ENCODE peak calls at places on chromosomes 2 and 18, in seven cellular contexts. N is stimulated activated CD8-positive, alpha-beta memory T cell treated with anti-CD3 and anti-CD28 coated beads, Interleukin-2, amount 100 ng/mL, for 1 hour; E is AG08396; X is naive thymus-derived CD4-positive, alpha-beta T cell; B is colonic mucosa; Y is activated CD4-positive, alpha-beta T cell treated with anti-CD3 and anti-CD28 coated beads, Interleukin-2, amount 50 U/mL, for 48 hours; M is cardiac fibroblast. W is an unnamed sample.

GRCh38 chr2:108575132-108575966 is 41.1 kb downstream of the LIMS1 start:
- DNase-seq in N (no peak), E (peak), X (no peak), B (no peak), Y (no peak), M (peak), W (peak)

GRCh38 chr2:133411857-133412256 is 156.4 kb downstream of the NCKAP5 start:
- DNase-seq in N (no peak), E (no peak), X (no peak), B (no peak), Y (no peak), M (no peak), W (no peak)

GRCh38 chr18:55420977-55421611 is 166.9 kb downstream of the TCF4 start:
- DNase-seq in N (no peak), E (no peak), X (no peak), B (no peak), Y (no peak), M (peak), W (no peak)

GRCh38 chr2:46648141-46648742 is 168.9 kb downstream of the TMEM247 start:
- DNase-seq in N (no peak), E (no peak), X (no peak), B (no peak), Y (no peak), M (peak), W (no peak)

GRCh38 chr2:212537311-212538155 is 1.1 kb downstream of the ERBB4 start:
- DNase-seq in N (no peak), E (peak), X (no peak), B (peak), Y (peak), M (peak), W (no peak)

GRCh38 chr2:196821195-196821594 is 12.0 kb upstream of the C2orf66 start:
- DNase-seq in N (no peak), E (peak), X (no peak), B (no peak), Y (no peak), M (peak), W (no peak)

GRCh38 chr2:45651415-45652089 is at the start of gene PRKCE:
- DNase-seq in N (peak), E (no peak), X (peak), B (peak), Y (peak), M (peak), W (peak)

GRCh38 chr2:174752403-174753037 is 11.8 kb downstream of the CHRNA1 start:
- DNase-seq in N (no peak), E (no peak), X (no peak), B (no peak), Y (peak), M (no peak), W (no peak)

GRCh38 chr2:47905454-47906260 is 641 bp downstream of the FBXO11 start:
- DNase-seq in N (no peak), E (peak), X (peak), B (peak), Y (peak), M (peak), W (peak)

GRCh38 chr2:15238028-15238427 is 323.1 kb downstream of the NBAS start:
- DNase-seq in N (no peak), E (no peak), X (no peak), B (no peak), Y (no peak), M (no peak), W (no peak)

GRCh38 chr2:170525566-170525900 is 189.6 kb upstream of the SP5 start:
- DNase-seq in N (no peak), E (peak), X (no peak), B (peak), Y (no peak), M (peak), W (peak)

GRCh38 chr2:199467462-199467822 is 9.7 kb upstream of the SATB2 start:
- DNase-seq in N (no peak), E (no peak), X (no peak), B (peak), Y (no peak), M (no peak), W (no peak)

GRCh38 chr2:218023636-218024035 is 20.8 kb upstream of the TNS1 start:
- DNase-seq in N (no peak), E (no peak), X (no peak), B (no peak), Y (no peak), M (no peak), W (no peak)

GRCh38 chr18:24112874-24113615 is 25.8 kb upstream of the CABYR start:
- DNase-seq in N (no peak), E (no peak), X (no peak), B (no peak), Y (peak), M (peak), W (peak)

GRCh38 chr2:212346865-212347264 is 191.7 kb downstream of the ERBB4 start:
- DNase-seq in N (no peak), E (no peak), X (no peak), B (no peak), Y (no peak), M (no peak), W (no peak)

GRCh38 chr2:235951980-235952379 is 216.2 kb downstream of the GBX2 start:
- DNase-seq in N (no peak), E (no peak), X (peak), B (no peak), Y (peak), M (no peak), W (no peak)

GRCh38 chr18:2855560-2856350 is 8.9 kb downstream of the EMILIN2 start:
- DNase-seq in N (no peak), E (no peak), X (no peak), B (no peak), Y (no peak), M (no peak), W (no peak)

GRCh38 chr2:175698076-175698475 is 304.0 kb downstream of the LNPK start:
- DNase-seq in N (no peak), E (no peak), X (no peak), B (no peak), Y (no peak), M (no peak), W (no peak)

GRCh38 chr2:18949871-18950597 is 360.7 kb upstream of the NT5C1B start:
- DNase-seq in N (no peak), E (peak), X (no peak), B (no peak), Y (no peak), M (peak), W (peak)

GRCh38 chr2:158777077-158777476 is 18.0 kb upstream of the DAPL1 start:
- DNase-seq in N (no peak), E (no peak), X (no peak), B (no peak), Y (no peak), M (no peak), W (no peak)

GRCh38 chr2:159218389-159218788 is 68.1 kb downstream of the WDSUB1 start:
- DNase-seq in N (no peak), E (no peak), X (no peak), B (no peak), Y (no peak), M (no peak), W (no peak)

GRCh38 chr18:24492445-24492844 is 32.0 kb downstream of the HRH4 start:
- DNase-seq in N (no peak), E (no peak), X (no peak), B (no peak), Y (no peak), M (no peak), W (no peak)

GRCh38 chr18:6724331-6724730 is 5.2 kb upstream of the ARHGAP28 start:
- DNase-seq in N (no peak), E (no peak), X (no peak), B (no peak), Y (no peak), M (no peak), W (no peak)